ENCODE peak calls at places on chromosomes 16 and 17, in six cellular contexts. One of them, this sample, is unnamed.

GRCh38 chr17:77315551-77316190 is 174.9 kb downstream of the SEC14L1 start:
- DNase-seq in NT2/D1: no peak
- DNase-seq in K562: no peak
- DNase-seq in fibroblast of lung: no peak
- DNase-seq in heart left ventricle: no peak
- DNase-seq in Caco-2: peak; percentile 26
- DNase-seq in this sample: peak; percentile 57

GRCh38 chr16:69112285-69113129 is 7.1 kb downstream of the HAS3 start:
- DNase-seq in K562: peak; percentile 80
- DNase-seq in Caco-2: peak; percentile 84
- DNase-seq in fibroblast of lung: peak; percentile 38
- DNase-seq in NT2/D1: no peak
- DNase-seq in heart left ventricle: peak; percentile 50
- DNase-seq in this sample: peak; percentile 73

GRCh38 chr17:38552343-38552742 is 53.4 kb downstream of the SRCIN1 start:
- DNase-seq in NT2/D1: no peak
- DNase-seq in heart left ventricle: no peak
- DNase-seq in fibroblast of lung: no peak
- DNase-seq in Caco-2: no peak
- DNase-seq in K562: no peak
- DNase-seq in this sample: no peak

GRCh38 chr17:7528842-7529241 is 20.0 kb upstream of the TNFSF12 start:
- DNase-seq in Caco-2: no peak
- DNase-seq in heart left ventricle: no peak
- DNase-seq in NT2/D1: no peak
- DNase-seq in K562: no peak
- DNase-seq in fibroblast of lung: no peak
- DNase-seq in this sample: no peak

GRCh38 chr17:17700251-17700969 is 19.2 kb downstream of the RAI1 start:
- DNase-seq in fibroblast of lung: no peak
- DNase-seq in K562: no peak
- DNase-seq in NT2/D1: no peak
- DNase-seq in Caco-2: no peak
- DNase-seq in heart left ventricle: no peak
- DNase-seq in this sample: no peak

GRCh38 chr16:54355251-54355650 is 68.7 kb upstream of the IRX3 start:
- DNase-seq in heart left ventricle: no peak
- DNase-seq in Caco-2: no peak
- DNase-seq in K562: no peak
- DNase-seq in fibroblast of lung: peak; percentile 61
- DNase-seq in NT2/D1: no peak
- DNase-seq in this sample: no peak

GRCh38 chr16:27364493-27365141 is 37.4 kb upstream of the IL21R start:
- DNase-seq in heart left ventricle: no peak
- DNase-seq in NT2/D1: no peak
- DNase-seq in fibroblast of lung: no peak
- DNase-seq in K562: no peak
- DNase-seq in Caco-2: peak; percentile 80
- DNase-seq in this sample: no peak

GRCh38 chr17:49227436-49228261 is 2.9 kb downstream of the PHOSPHO1 start:
- DNase-seq in K562: peak; percentile 82
- DNase-seq in Caco-2: peak; percentile 93
- DNase-seq in heart left ventricle: peak; percentile 76
- DNase-seq in NT2/D1: peak; percentile 47
- DNase-seq in fibroblast of lung: peak; percentile 65
- DNase-seq in this sample: peak; percentile 75

GRCh38 chr16:1134776-1135458 is 18.0 kb upstream of the CACNA1H start:
- DNase-seq in fibroblast of lung: no peak
- DNase-seq in NT2/D1: no peak
- DNase-seq in K562: no peak
- DNase-seq in Caco-2: no peak
- DNase-seq in heart left ventricle: no peak
- DNase-seq in this sample: no peak

GRCh38 chr16:81693467-81694303 is 85.4 kb upstream of the PLCG2 start:
- DNase-seq in NT2/D1: no peak
- DNase-seq in K562: no peak
- DNase-seq in Caco-2: no peak
- DNase-seq in fibroblast of lung: peak; percentile 74
- DNase-seq in heart left ventricle: no peak
- DNase-seq in this sample: no peak

GRCh38 chr16:67857547-67858233 is 10.2 kb upstream of the CENPT start:
- DNase-seq in heart left ventricle: peak; percentile 69
- DNase-seq in fibroblast of lung: peak; percentile 77
- DNase-seq in NT2/D1: peak; percentile 81
- DNase-seq in K562: peak; percentile 76
- DNase-seq in Caco-2: peak; percentile 86
- DNase-seq in this sample: peak; percentile 60

GRCh38 chr16:67241008-67241900 is 6.0 kb downstream of the FHOD1 start:
- DNase-seq in fibroblast of lung: peak; percentile 74
- DNase-seq in NT2/D1: peak; percentile 54
- DNase-seq in heart left ventricle: peak; percentile 80
- DNase-seq in K562: peak; percentile 78
- DNase-seq in Caco-2: peak; percentile 78
- DNase-seq in this sample: peak; percentile 85

GRCh38 chr16:11112723-11113348 is 143.2 kb downstream of the SOCS1 start:
- DNase-seq in NT2/D1: no peak
- DNase-seq in K562: peak; percentile 76
- DNase-seq in heart left ventricle: no peak
- DNase-seq in Caco-2: no peak
- DNase-seq in fibroblast of lung: no peak
- DNase-seq in this sample: no peak

GRCh38 chr17:47742319-47743181 is 9.5 kb downstream of the TBX21 start:
- DNase-seq in Caco-2: peak; percentile 65
- DNase-seq in fibroblast of lung: no peak
- DNase-seq in heart left ventricle: no peak
- DNase-seq in NT2/D1: peak; percentile 28
- DNase-seq in K562: peak; percentile 79
- DNase-seq in this sample: no peak

GRCh38 chr17:5203908-5204294 is 12.2 kb upstream of the ZNF594 start:
- DNase-seq in Caco-2: no peak
- DNase-seq in NT2/D1: no peak
- DNase-seq in fibroblast of lung: peak; percentile 75
- DNase-seq in heart left ventricle: no peak
- DNase-seq in K562: no peak
- DNase-seq in this sample: no peak

GRCh38 chr16:72876981-72877373 is 171.0 kb downstream of the ZFHX3 start:
- DNase-seq in NT2/D1: no peak
- DNase-seq in K562: no peak
- DNase-seq in heart left ventricle: no peak
- DNase-seq in Caco-2: peak; percentile 49
- DNase-seq in fibroblast of lung: no peak
- DNase-seq in this sample: no peak

GRCh38 chr17:74851612-74852236 is 8.0 kb downstream of the GRIN2C start:
- DNase-seq in NT2/D1: no peak
- DNase-seq in K562: no peak
- DNase-seq in Caco-2: no peak
- DNase-seq in fibroblast of lung: no peak
- DNase-seq in heart left ventricle: no peak
- DNase-seq in this sample: no peak

GRCh38 chr16:69565611-69566436 is at the start of gene NFAT5:
- DNase-seq in fibroblast of lung: peak; percentile 81
- DNase-seq in NT2/D1: peak; percentile 83
- DNase-seq in K562: peak; percentile 92
- DNase-seq in heart left ventricle: peak; percentile 90
- DNase-seq in Caco-2: peak; percentile 96
- DNase-seq in this sample: peak; percentile 91

GRCh38 chr16:77919761-77920415 is 102.5 kb upstream of the CLEC3A start:
- DNase-seq in Caco-2: no peak
- DNase-seq in heart left ventricle: no peak
- DNase-seq in fibroblast of lung: no peak
- DNase-seq in NT2/D1: no peak
- DNase-seq in K562: no peak
- DNase-seq in this sample: no peak

GRCh38 chr16:80948886-80949502 is 57.7 kb downstream of the CMC2 start:
- DNase-seq in K562: peak; percentile 74
- DNase-seq in Caco-2: peak; percentile 58
- DNase-seq in heart left ventricle: peak; percentile 40
- DNase-seq in fibroblast of lung: peak; percentile 39
- DNase-seq in NT2/D1: peak; percentile 60
- DNase-seq in this sample: peak; percentile 62

GRCh38 chr17:67107811-67108210 is 63.5 kb downstream of the CACNG1 start:
- DNase-seq in NT2/D1: no peak
- DNase-seq in K562: no peak
- DNase-seq in Caco-2: no peak
- DNase-seq in heart left ventricle: no peak
- DNase-seq in fibroblast of lung: no peak
- DNase-seq in this sample: no peak

GRCh38 chr16:25895371-25895770 is 203.6 kb downstream of the HS3ST4 start:
- DNase-seq in heart left ventricle: no peak
- DNase-seq in fibroblast of lung: no peak
- DNase-seq in NT2/D1: no peak
- DNase-seq in K562: no peak
- DNase-seq in Caco-2: no peak
- DNase-seq in this sample: no peak

GRCh38 chr17:2094891-2095535 is 40.1 kb downstream of the HIC1 start:
- DNase-seq in fibroblast of lung: peak; percentile 79
- DNase-seq in Caco-2: no peak
- DNase-seq in heart left ventricle: peak; percentile 77
- DNase-seq in K562: peak; percentile 10
- DNase-seq in NT2/D1: no peak
- DNase-seq in this sample: peak; percentile 52

GRCh38 chr17:63150994-63151464 is 185.0 kb downstream of the TANC2 start:
- DNase-seq in heart left ventricle: no peak
- DNase-seq in Caco-2: no peak
- DNase-seq in K562: no peak
- DNase-seq in NT2/D1: no peak
- DNase-seq in fibroblast of lung: peak; percentile 77
- DNase-seq in this sample: no peak

GRCh38 chr16:50762241-50762640 is 20.4 kb downstream of the CYLD start:
- DNase-seq in Caco-2: no peak
- DNase-seq in NT2/D1: no peak
- DNase-seq in fibroblast of lung: peak; percentile 14
- DNase-seq in K562: no peak
- DNase-seq in heart left ventricle: no peak
- DNase-seq in this sample: no peak

GRCh38 chr17:75154195-75155106 is at the start of gene JPT1:
- DNase-seq in K562: peak; percentile 99
- DNase-seq in fibroblast of lung: peak; percentile 99
- DNase-seq in NT2/D1: peak; percentile 97
- DNase-seq in heart left ventricle: peak; percentile 98
- DNase-seq in Caco-2: peak; percentile 100
- DNase-seq in this sample: peak; percentile 98

GRCh38 chr16:70018254-70018653 is 67.1 kb downstream of the CLEC18A start:
- DNase-seq in fibroblast of lung: no peak
- DNase-seq in NT2/D1: peak; percentile 9
- DNase-seq in K562: peak; percentile 18
- DNase-seq in Caco-2: peak; percentile 83
- DNase-seq in heart left ventricle: peak; percentile 23
- DNase-seq in this sample: peak; percentile 38

GRCh38 chr17:68391561-68392268 is 65.6 kb downstream of the WIPI1 start:
- DNase-seq in NT2/D1: no peak
- DNase-seq in K562: no peak
- DNase-seq in Caco-2: no peak
- DNase-seq in heart left ventricle: no peak
- DNase-seq in fibroblast of lung: peak; percentile 28
- DNase-seq in this sample: no peak

GRCh38 chr17:40415390-40415789 is 2.3 kb downstream of the TOP2A start:
- DNase-seq in heart left ventricle: no peak
- DNase-seq in Caco-2: no peak
- DNase-seq in K562: peak; percentile 32
- DNase-seq in fibroblast of lung: peak; percentile 74
- DNase-seq in NT2/D1: no peak
- DNase-seq in this sample: no peak

GRCh38 chr17:79631640-79632431 is 21.0 kb upstream of the RBFOX3 start:
- DNase-seq in K562: no peak
- DNase-seq in Caco-2: no peak
- DNase-seq in fibroblast of lung: no peak
- DNase-seq in NT2/D1: no peak
- DNase-seq in heart left ventricle: peak; percentile 4
- DNase-seq in this sample: no peak

GRCh38 chr17:28612531-28612930 is 1.5 kb downstream of the RSKR start:
- DNase-seq in NT2/D1: no peak
- DNase-seq in K562: no peak
- DNase-seq in Caco-2: no peak
- DNase-seq in fibroblast of lung: no peak
- DNase-seq in heart left ventricle: no peak
- DNase-seq in this sample: no peak

GRCh38 chr17:13557077-13557476 is 44.7 kb downstream of the HS3ST3A1 start:
- DNase-seq in fibroblast of lung: peak; percentile 59
- DNase-seq in Caco-2: no peak
- DNase-seq in heart left ventricle: no peak
- DNase-seq in NT2/D1: no peak
- DNase-seq in K562: no peak
- DNase-seq in this sample: no peak
- H3K4me3 ChIP-seq in fibroblast of lung: no peak overlapping the region
- H3K4me3 ChIP-seq in Caco-2: no peak overlapping the region
- H3K4me3 ChIP-seq in heart left ventricle: no peak overlapping the region
- H3K4me3 ChIP-seq in NT2/D1: no peak overlapping the region
- H3K4me3 ChIP-seq in K562: no peak overlapping the region
- H3K4me3 ChIP-seq in this sample: no peak overlapping the region

DNA sequence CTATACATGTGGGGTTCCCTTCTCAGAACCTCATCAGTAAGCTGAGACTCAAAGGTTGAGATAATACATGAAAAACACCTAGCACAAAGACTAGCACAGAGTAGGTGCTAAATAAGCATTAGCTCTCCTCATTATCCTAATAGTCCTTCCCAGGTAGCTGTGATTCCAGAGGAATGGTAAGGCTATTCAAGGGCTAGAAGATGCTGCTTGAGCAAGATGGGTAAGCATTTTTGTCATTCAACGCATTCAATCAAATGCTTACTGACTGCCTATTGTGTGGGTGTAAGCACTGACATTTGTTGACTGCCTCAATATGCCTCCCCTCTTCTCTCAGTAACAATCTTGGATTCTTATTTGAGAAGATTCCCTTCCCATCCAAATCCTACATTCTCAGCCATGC is 4.0 kb downstream of the SUPT4H1 start:
- DNase-seq in Caco-2: no peak
- DNase-seq in fibroblast of lung: no peak
- DNase-seq in NT2/D1: no peak
- DNase-seq in heart left ventricle: no peak
- DNase-seq in K562: no peak
- DNase-seq in this sample: no peak
- H3K4me1 ChIP-seq in Caco-2: no peaks in the 10 kb centered on the region
- H3K4me1 ChIP-seq in fibroblast of lung: peaks cover 4% of the 10 kb centered on the region
- H3K4me1 ChIP-seq in NT2/D1: no peaks in the 10 kb centered on the region
- H3K4me1 ChIP-seq in heart left ventricle: peaks cover 9% of the 10 kb centered on the region
- H3K4me1 ChIP-seq in K562: peaks cover 1% of the 10 kb centered on the region
- H3K4me1 ChIP-seq in this sample: peaks cover 3% of the 10 kb centered on the region

GRCh38 chr16:87848676-87849345 is 20.5 kb downstream of the SLC7A5 start:
- DNase-seq in fibroblast of lung: no peak
- DNase-seq in heart left ventricle: no peak
- DNase-seq in Caco-2: no peak
- DNase-seq in NT2/D1: no peak
- DNase-seq in K562: no peak
- DNase-seq in this sample: no peak
- H3K36me3 ChIP-seq in fibroblast of lung: peaks cover 1% of the 10 kb centered on the region
- H3K36me3 ChIP-seq in heart left ventricle: no peaks in the 10 kb centered on the region
- H3K36me3 ChIP-seq in Caco-2: peaks cover 4% of the 10 kb centered on the region
- H3K36me3 ChIP-seq in NT2/D1: peaks cover 97% of the 10 kb centered on the region
- H3K36me3 ChIP-seq in K562: peaks cover 94% of the 10 kb centered on the region
- H3K36me3 ChIP-seq in this sample: no peaks in the 10 kb centered on the region

DNA sequence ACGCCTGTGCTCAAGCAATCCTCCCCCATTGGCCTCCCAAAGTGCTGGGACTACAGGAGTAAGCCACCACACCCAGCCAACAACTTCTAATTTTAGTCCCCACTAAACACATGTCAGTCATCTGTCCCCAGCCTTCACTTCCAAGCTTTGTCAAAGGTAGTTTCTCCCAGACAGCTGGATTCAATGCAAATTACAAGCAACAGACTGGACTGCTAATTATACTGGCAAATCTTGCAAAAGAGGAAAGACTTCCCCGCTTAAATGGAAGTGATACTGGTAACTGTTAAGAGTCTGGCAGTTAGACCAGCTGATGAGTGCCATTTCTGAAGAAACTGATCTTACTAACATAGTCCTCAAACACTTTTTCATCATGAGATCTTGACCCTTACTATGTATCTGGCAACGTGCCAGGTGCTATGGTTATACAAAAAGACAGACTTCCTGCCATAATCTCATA is 8.2 kb upstream of the GGA2 start:
- DNase-seq in NT2/D1: no peak
- DNase-seq in Caco-2: no peak
- DNase-seq in heart left ventricle: no peak
- DNase-seq in K562: no peak
- DNase-seq in fibroblast of lung: peak; percentile 51
- DNase-seq in this sample: no peak
- H3K4me3 ChIP-seq in NT2/D1: no peak overlapping the region
- H3K4me3 ChIP-seq in Caco-2: no peak overlapping the region
- H3K4me3 ChIP-seq in heart left ventricle: no peak overlapping the region
- H3K4me3 ChIP-seq in K562: no peak overlapping the region
- H3K4me3 ChIP-seq in fibroblast of lung: no peak overlapping the region
- H3K4me3 ChIP-seq in this sample: no peak overlapping the region